ENCODE peak calls at places on chromosomes 3 and 15, in four cellular contexts. One of them, this sample, is unnamed.

GRCh38 chr3:58526124-58526957 is 10.6 kb downstream of the ACOX2 start:
- DNase-seq in sigmoid colon: no peak
- DNase-seq in neural crest cell: no peak
- DNase-seq in GM23338: peak
- DNase-seq in this sample: no peak

GRCh38 chr3:46017720-46018119 is 9.6 kb downstream of the XCR1 start:
- DNase-seq in sigmoid colon: no peak
- DNase-seq in neural crest cell: no peak
- DNase-seq in GM23338: no peak
- DNase-seq in this sample: no peak

GRCh38 chr15:62752687-62753517 is 289.6 kb upstream of the TPM1 start:
- DNase-seq in sigmoid colon: no peak
- DNase-seq in neural crest cell: no peak
- DNase-seq in GM23338: no peak
- DNase-seq in this sample: no peak

GRCh38 chr3:127469760-127470159 is 120.8 kb downstream of the TPRA1 start:
- DNase-seq in sigmoid colon: no peak
- DNase-seq in neural crest cell: no peak
- DNase-seq in GM23338: no peak
- DNase-seq in this sample: no peak

GRCh38 chr15:52295421-52295991 is at the start of gene MYO5C:
- DNase-seq in sigmoid colon: peak
- DNase-seq in neural crest cell: peak
- DNase-seq in GM23338: peak
- DNase-seq in this sample: no peak

GRCh38 chr3:62761711-62762110 is 113.5 kb downstream of the CADPS start:
- DNase-seq in sigmoid colon: no peak
- DNase-seq in neural crest cell: no peak
- DNase-seq in GM23338: no peak
- DNase-seq in this sample: no peak

GRCh38 chr3:45225465-45226205 is 452 bp downstream of the TMEM158 start:
- DNase-seq in sigmoid colon: no peak
- DNase-seq in neural crest cell: peak
- DNase-seq in GM23338: peak
- DNase-seq in this sample: no peak

GRCh38 chr3:161422171-161422693 is 50.9 kb upstream of the SPTSSB start:
- DNase-seq in sigmoid colon: no peak
- DNase-seq in neural crest cell: no peak
- DNase-seq in GM23338: no peak
- DNase-seq in this sample: no peak

GRCh38 chr3:97804471-97804870 is 17.3 kb upstream of the CRYBG3 start:
- DNase-seq in sigmoid colon: no peak
- DNase-seq in neural crest cell: no peak
- DNase-seq in GM23338: no peak
- DNase-seq in this sample: no peak

GRCh38 chr3:20462226-20462625 is 276.2 kb upstream of the SGO1 start:
- DNase-seq in sigmoid colon: no peak
- DNase-seq in neural crest cell: no peak
- DNase-seq in GM23338: peak
- DNase-seq in this sample: no peak

GRCh38 chr3:95120921-95121320 is 1058.1 kb downstream of the NSUN3 start:
- DNase-seq in sigmoid colon: no peak
- DNase-seq in neural crest cell: no peak
- DNase-seq in GM23338: no peak
- DNase-seq in this sample: no peak

GRCh38 chr3:62159693-62160092 is 213.7 kb downstream of the FEZF2 start:
- DNase-seq in sigmoid colon: peak
- DNase-seq in neural crest cell: no peak
- DNase-seq in GM23338: no peak
- DNase-seq in this sample: no peak

GRCh38 chr3:114538211-114538610 is 244.4 kb downstream of the TIGIT start:
- DNase-seq in sigmoid colon: no peak
- DNase-seq in neural crest cell: no peak
- DNase-seq in GM23338: no peak
- DNase-seq in this sample: no peak

GRCh38 chr3:76369170-76369569 is 583.8 kb upstream of the ZNF717 start:
- DNase-seq in sigmoid colon: no peak
- DNase-seq in neural crest cell: no peak
- DNase-seq in GM23338: peak
- DNase-seq in this sample: no peak

GRCh38 chr15:37098468-37099320 is 1.7 kb downstream of the MEIS2 start:
- DNase-seq in sigmoid colon: peak
- DNase-seq in neural crest cell: no peak
- DNase-seq in GM23338: peak
- DNase-seq in this sample: no peak

GRCh38 chr15:65916664-65917406 is 47.5 kb downstream of the RAB11A start:
- DNase-seq in sigmoid colon: no peak
- DNase-seq in neural crest cell: peak
- DNase-seq in GM23338: peak
- DNase-seq in this sample: peak
- TF ChIP-seq CTCF in sigmoid colon: peak
- TF ChIP-seq CTCF in neural crest cell: peak
- TF ChIP-seq CTCF in GM23338: peak
- TF ChIP-seq CTCF in this sample: peak

DNA sequence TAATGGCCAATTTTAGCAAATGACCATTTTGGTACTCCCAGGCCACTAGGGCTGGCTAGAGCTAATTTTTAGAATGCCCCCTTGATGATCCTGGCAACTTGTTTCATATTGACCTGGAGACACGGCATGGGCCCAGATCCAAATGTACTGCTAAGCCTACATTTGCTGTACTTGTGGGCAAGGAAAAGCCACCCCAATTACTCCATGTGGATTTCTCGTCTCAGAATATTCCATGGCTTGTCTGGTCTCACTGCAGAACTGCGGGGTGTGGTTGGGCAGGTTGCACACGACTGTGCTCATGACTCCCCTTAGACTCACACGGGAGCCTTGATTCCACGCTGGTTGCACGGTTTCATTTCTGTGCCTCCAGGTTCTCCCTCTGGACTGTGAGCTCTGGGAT is 140.9 kb downstream of the RPLP1 start:
- DNase-seq in sigmoid colon: no peak
- DNase-seq in neural crest cell: no peak
- DNase-seq in GM23338: peak
- DNase-seq in this sample: no peak
- TF ChIP-seq CTCF in sigmoid colon: no peak
- TF ChIP-seq CTCF in neural crest cell: no peak
- TF ChIP-seq CTCF in GM23338: no peak
- TF ChIP-seq CTCF in this sample: no peak

DNA sequence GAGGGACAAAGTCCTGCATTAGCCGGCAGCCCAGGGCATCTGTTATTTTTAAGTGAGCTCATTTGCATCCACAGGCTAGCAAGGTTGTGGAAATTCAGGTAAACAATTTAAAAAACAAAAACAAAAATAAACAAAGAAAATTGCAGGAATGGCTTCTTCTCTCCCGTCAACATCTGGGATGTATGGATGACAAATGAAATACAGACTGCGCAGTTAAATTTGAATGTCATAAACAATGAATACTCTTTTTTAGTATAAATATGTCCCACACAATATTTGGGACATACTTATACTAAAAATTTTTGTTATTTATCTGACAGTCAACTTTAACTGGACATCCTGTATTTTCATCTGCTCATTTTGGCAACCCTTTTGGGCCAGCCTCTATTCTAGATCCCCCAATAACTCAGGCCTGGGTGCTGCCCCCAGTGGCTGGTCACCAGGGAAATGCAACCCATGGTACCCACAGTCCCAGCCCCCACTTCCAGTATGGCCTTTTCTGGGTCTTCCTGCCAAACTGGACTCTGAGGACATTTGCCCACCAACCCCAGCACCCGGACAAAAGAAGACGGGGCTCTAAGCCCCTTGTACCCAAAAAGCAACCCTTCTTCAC is 12.7 kb downstream of the GRM2 start:
- DNase-seq in sigmoid colon: no peak
- DNase-seq in neural crest cell: no peak
- DNase-seq in GM23338: peak
- DNase-seq in this sample: no peak
- TF ChIP-seq CTCF in sigmoid colon: no peak
- TF ChIP-seq CTCF in neural crest cell: peak
- TF ChIP-seq CTCF in GM23338: no peak
- TF ChIP-seq CTCF in this sample: no peak

DNA sequence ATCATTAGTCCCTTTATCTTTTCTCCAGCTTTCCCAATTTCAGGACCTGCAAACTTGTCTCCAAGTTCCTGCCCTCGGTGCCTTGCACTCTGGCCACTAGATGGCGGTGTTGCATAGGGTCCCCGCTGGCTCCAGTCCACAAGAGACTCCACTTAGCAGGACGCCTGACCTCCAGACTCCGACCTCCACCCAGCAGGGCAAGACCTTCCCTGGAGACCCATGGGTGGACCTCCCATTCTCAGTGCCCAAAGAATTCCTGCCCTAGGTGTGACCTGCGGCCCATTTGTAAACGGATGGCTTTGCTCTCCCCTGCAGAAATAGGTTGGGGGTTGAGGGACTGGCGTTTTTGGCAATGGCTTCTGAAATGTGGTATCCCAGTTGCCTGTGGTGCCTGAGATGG is 82.6 kb downstream of the LSM3 start:
- DNase-seq in sigmoid colon: peak
- DNase-seq in neural crest cell: peak
- DNase-seq in GM23338: peak
- DNase-seq in this sample: peak
- TF ChIP-seq CTCF in sigmoid colon: peak
- TF ChIP-seq CTCF in neural crest cell: peak
- TF ChIP-seq CTCF in GM23338: peak
- TF ChIP-seq CTCF in this sample: peak

GRCh38 chr3:48952510-48953118 is 34.0 kb downstream of the ARIH2 start:
- DNase-seq in sigmoid colon: no peak
- DNase-seq in neural crest cell: no peak
- DNase-seq in GM23338: peak
- DNase-seq in this sample: no peak

GRCh38 chr3:48960841-48961413 is 29.1 kb upstream of the P4HTM start:
- DNase-seq in sigmoid colon: no peak
- DNase-seq in neural crest cell: no peak
- DNase-seq in GM23338: no peak
- DNase-seq in this sample: no peak

GRCh38 chr3:48962340-48962739 is 27.7 kb upstream of the P4HTM start:
- DNase-seq in sigmoid colon: no peak
- DNase-seq in neural crest cell: no peak
- DNase-seq in GM23338: no peak
- DNase-seq in this sample: no peak

GRCh38 chr3:48962939-48963338 is 27.1 kb upstream of the P4HTM start:
- DNase-seq in sigmoid colon: no peak
- DNase-seq in neural crest cell: no peak
- DNase-seq in GM23338: peak
- DNase-seq in this sample: no peak

GRCh38 chr3:48957006-48957705 is 32.9 kb upstream of the P4HTM start:
- DNase-seq in sigmoid colon: no peak
- DNase-seq in neural crest cell: no peak
- DNase-seq in GM23338: no peak
- DNase-seq in this sample: no peak
- TF ChIP-seq CTCF in sigmoid colon: no peak
- TF ChIP-seq CTCF in neural crest cell: no peak
- TF ChIP-seq CTCF in GM23338: no peak
- TF ChIP-seq CTCF in this sample: no peak

DNA sequence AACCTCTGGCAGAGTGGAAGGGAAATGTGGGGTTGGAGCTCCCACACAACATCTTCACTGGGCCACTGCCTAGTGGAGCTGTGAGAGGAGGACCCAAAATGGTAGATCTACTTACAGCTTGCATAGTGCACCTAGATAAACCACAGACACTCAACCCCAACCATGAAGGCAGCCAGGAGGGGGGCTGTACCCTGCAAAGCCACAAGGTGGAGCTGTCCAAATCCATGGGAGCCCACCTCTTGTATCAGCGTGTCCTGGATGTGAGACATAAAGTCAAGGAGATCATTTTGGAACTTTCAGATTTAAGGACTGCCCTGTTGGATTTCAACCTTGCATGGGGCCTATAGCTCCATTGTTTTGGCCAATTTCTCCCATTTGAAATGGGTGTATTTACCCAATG is 20.9 kb downstream of the TP63 start:
- DNase-seq in sigmoid colon: no peak
- DNase-seq in neural crest cell: peak
- DNase-seq in GM23338: peak
- DNase-seq in this sample: no peak
- TF ChIP-seq CTCF in sigmoid colon: no peak
- TF ChIP-seq CTCF in neural crest cell: peak
- TF ChIP-seq CTCF in GM23338: peak
- TF ChIP-seq CTCF in this sample: no peak

DNA sequence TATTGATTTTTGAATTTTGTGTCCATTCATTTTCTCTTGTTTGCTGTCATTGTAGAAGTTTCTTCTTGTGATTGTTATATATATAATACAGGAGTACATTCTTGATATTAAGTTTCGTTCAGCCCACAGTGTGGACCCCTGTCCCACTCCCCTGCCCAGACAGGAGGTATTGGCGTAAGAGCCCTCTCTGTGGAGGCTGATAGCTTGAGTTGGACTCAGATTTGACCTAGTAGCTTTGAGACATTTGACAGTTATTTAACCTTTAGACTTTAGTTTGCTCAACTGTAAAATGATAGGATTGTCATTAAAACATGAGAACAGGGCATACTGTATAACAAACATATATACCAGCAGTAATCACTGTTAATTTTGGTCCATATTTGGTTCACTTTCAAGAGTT is 27.1 kb downstream of the GPR171 start:
- DNase-seq in sigmoid colon: no peak
- DNase-seq in neural crest cell: no peak
- DNase-seq in GM23338: no peak
- DNase-seq in this sample: no peak
- TF ChIP-seq CTCF in sigmoid colon: no peak
- TF ChIP-seq CTCF in neural crest cell: no peak
- TF ChIP-seq CTCF in GM23338: no peak
- TF ChIP-seq CTCF in this sample: no peak

GRCh38 chr15:45660231-45660979 is 25.6 kb downstream of the SQOR start:
- DNase-seq in sigmoid colon: peak
- DNase-seq in neural crest cell: no peak
- DNase-seq in GM23338: peak
- DNase-seq in this sample: no peak
- TF ChIP-seq CTCF in sigmoid colon: no peak
- TF ChIP-seq CTCF in neural crest cell: no peak
- TF ChIP-seq CTCF in GM23338: no peak
- TF ChIP-seq CTCF in this sample: no peak

GRCh38 chr3:162632672-162633071 is 1136.1 kb downstream of the OTOL1 start:
- DNase-seq in sigmoid colon: no peak
- DNase-seq in neural crest cell: no peak
- DNase-seq in GM23338: no peak
- DNase-seq in this sample: no peak

GRCh38 chr3:162628531-162628930 is 1131.9 kb downstream of the OTOL1 start:
- DNase-seq in sigmoid colon: no peak
- DNase-seq in neural crest cell: no peak
- DNase-seq in GM23338: no peak
- DNase-seq in this sample: no peak

GRCh38 chr3:162629372-162629771 is 1132.8 kb downstream of the OTOL1 start:
- DNase-seq in sigmoid colon: no peak
- DNase-seq in neural crest cell: no peak
- DNase-seq in GM23338: peak
- DNase-seq in this sample: no peak
- TF ChIP-seq CTCF in sigmoid colon: no peak
- TF ChIP-seq CTCF in neural crest cell: no peak
- TF ChIP-seq CTCF in GM23338: no peak
- TF ChIP-seq CTCF in this sample: no peak

DNA sequence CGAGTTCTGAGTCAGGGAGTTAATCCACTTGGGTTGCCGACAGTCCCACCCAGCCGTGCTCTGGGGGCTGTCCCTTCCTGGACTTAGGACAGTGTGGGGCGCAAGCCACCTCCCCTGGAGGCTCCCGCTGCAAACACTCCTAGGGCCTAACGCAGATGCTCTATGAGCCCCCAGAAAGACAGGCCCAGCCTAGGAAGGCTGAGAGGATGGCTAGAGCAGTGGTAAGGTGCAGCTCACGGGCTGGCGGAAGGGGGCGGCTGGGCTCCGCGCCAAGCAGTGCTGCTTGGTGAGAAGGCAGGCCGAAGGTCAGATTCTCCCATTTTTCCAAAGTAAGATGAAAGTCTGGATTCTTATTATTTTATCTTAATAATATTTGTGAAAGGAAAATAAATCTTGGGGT is 84.6 kb upstream of the ALDH1L1 start:
- DNase-seq in sigmoid colon: no peak
- DNase-seq in neural crest cell: no peak
- DNase-seq in GM23338: peak
- DNase-seq in this sample: no peak
- TF ChIP-seq CTCF in sigmoid colon: no peak
- TF ChIP-seq CTCF in neural crest cell: no peak
- TF ChIP-seq CTCF in GM23338: no peak
- TF ChIP-seq CTCF in this sample: no peak